ENCODE peak calls at places on chromosomes 3 and 15, in four cellular contexts. G is astrocyte of the cerebellum, N is fibroblast of mammary gland, R is aorta. B is an unnamed sample.

GRCh38 chr15:73114064-73114463 is 61.8 kb downstream of the NEO1 start:
- DNase-seq in N (no peak), G (no peak), R (no peak), B (no peak)

GRCh38 chr3:127287840-127288239 is at the start of gene PRR20G:
- DNase-seq in N (no peak), G (no peak), R (no peak), B (no peak)

GRCh38 chr3:127831723-127832172 is 9.4 kb upstream of the MGLL start:
- DNase-seq in R (peak; percentile 68), G (no peak), N (peak; percentile 61), B (no peak)

GRCh38 chr3:39907981-39908380 is 98.6 kb downstream of the MYRIP start:
- DNase-seq in N (peak; percentile 40), G (peak; percentile 40), R (peak; percentile 52), B (no peak)

GRCh38 chr3:146218880-146219866 is 31.7 kb downstream of the PLSCR4 start:
- DNase-seq in G (peak; percentile 22), R (no peak), N (peak; percentile 52), B (peak; percentile 20)

GRCh38 chr3:124133366-124133940 is 141.5 kb upstream of the ROPN1 start:
- DNase-seq in R (no peak), N (no peak), G (no peak), B (no peak)

GRCh38 chr3:171646357-171647133 is 163.7 kb downstream of the PLD1 start:
- DNase-seq in G (peak; percentile 68), N (peak; percentile 79), R (no peak), B (peak; percentile 45)

GRCh38 chr3:130379274-130379673 is 33.8 kb downstream of the COL6A5 start:
- DNase-seq in N (peak; percentile 41), G (no peak), R (no peak), B (no peak)

GRCh38 chr3:144645300-144645699 is 673.7 kb downstream of the DIPK2A start:
- DNase-seq in G (no peak), R (no peak), N (no peak), B (no peak)

GRCh38 chr3:189530822-189531221 is 100.4 kb upstream of the TP63 start:
- DNase-seq in R (no peak), N (peak; percentile 19), G (peak; percentile 98), B (no peak)

GRCh38 chr15:41892621-41893421 is 1.0 kb downstream of the SPTBN5 start:
- DNase-seq in R (no peak), N (no peak), G (no peak), B (no peak)

GRCh38 chr15:50298340-50298739 is 32.8 kb upstream of the HDC start:
- DNase-seq in N (peak; percentile 42), R (no peak), G (no peak), B (no peak)

GRCh38 chr15:99546436-99547100 is 19.2 kb upstream of the MEF2A start:
- DNase-seq in R (no peak), G (no peak), N (no peak), B (no peak)

GRCh38 chr3:137766069-137766960 is 2.2 kb downstream of the SOX14 start:
- DNase-seq in R (no peak), N (no peak), G (no peak), B (no peak)

GRCh38 chr15:74529911-74530310 is 11.1 kb upstream of the ARID3B start:
- DNase-seq in G (peak; percentile 24), N (peak; percentile 91), R (no peak), B (peak; percentile 71)

GRCh38 chr15:95520511-95520910 is 810.0 kb upstream of the NR2F2 start:
- DNase-seq in N (peak; percentile 9), G (no peak), R (no peak), B (no peak)

GRCh38 chr3:30356901-30357753 is 249.3 kb upstream of the TGFBR2 start:
- DNase-seq in N (peak; percentile 64), R (no peak), G (no peak), B (no peak)

GRCh38 chr15:52483712-52484111 is 45.0 kb downstream of the MYO5A start:
- DNase-seq in N (peak; percentile 77), R (no peak), G (peak; percentile 38), B (no peak)

GRCh38 chr15:60179786-60180391 is 175.8 kb downstream of the FOXB1 start:
- DNase-seq in N (peak; percentile 68), R (no peak), G (peak; percentile 40), B (peak; percentile 18)

GRCh38 chr15:39363761-39364586 is 216.9 kb upstream of the THBS1 start:
- DNase-seq in N (peak; percentile 83), G (no peak), R (no peak), B (no peak)

GRCh38 chr15:62391565-62392262 is 226.6 kb upstream of the C2CD4B start:
- DNase-seq in R (peak; percentile 73), G (no peak), N (peak; percentile 45), B (no peak)

GRCh38 chr3:9448643-9449042 is 51.2 kb downstream of the SETD5 start:
- DNase-seq in G (no peak), R (no peak), N (peak; percentile 36), B (no peak)

GRCh38 chr3:187019542-187020072 is 89.3 kb downstream of the ST6GAL1 start:
- DNase-seq in R (no peak), G (no peak), N (no peak), B (no peak)
- H3K4me3 ChIP-seq in R (no peak overlapping the region), G (no peak overlapping the region), N (no peak overlapping the region), B (no peak overlapping the region)

DNA sequence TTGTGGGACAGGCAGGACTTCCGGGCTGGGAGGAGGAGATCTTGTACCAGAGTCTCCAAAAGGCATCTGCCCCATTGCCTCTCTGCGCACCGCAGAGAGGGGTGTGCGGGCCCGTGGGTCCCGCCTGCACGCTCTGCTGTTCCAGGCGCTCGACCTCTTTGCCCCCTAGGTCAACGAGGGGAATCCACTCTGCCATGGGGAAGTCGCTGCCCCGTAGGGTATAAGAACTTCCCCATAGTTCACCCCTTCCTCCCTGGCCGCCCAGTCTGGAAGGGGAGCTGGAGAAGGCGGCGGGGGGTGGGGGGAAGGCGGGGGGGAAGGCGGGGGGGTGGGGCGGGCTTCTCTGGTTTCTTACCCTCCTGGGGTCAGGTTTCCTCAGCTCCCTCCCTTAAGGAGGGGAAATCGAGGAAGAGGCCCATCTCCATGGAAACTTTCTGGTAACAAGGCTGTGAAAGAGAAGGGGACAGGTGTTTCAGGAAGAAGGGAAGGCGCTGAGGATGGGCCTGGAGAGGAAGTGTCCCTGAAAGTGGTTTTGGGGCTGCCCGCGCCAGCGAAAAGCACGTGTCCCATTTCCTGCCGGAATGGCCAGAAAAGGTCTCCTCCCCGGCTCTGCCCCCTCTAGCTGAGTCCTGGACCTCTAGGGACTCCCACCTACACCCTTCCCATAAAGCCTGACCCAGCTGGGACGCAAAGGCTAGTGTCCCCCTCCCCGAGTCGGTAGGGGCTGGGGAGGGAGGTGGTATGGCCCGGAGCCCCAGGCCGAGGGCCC is 27.5 kb downstream of the NR1I2 start:
- DNase-seq in R (no peak), N (no peak), G (no peak), B (no peak)
- H3K4me3 ChIP-seq in R (peak overlapping the region; percentile 31), N (peak overlapping the region; percentile 44), G (peak overlapping the region; percentile 40), B (peak overlapping the region; percentile 46)

DNA sequence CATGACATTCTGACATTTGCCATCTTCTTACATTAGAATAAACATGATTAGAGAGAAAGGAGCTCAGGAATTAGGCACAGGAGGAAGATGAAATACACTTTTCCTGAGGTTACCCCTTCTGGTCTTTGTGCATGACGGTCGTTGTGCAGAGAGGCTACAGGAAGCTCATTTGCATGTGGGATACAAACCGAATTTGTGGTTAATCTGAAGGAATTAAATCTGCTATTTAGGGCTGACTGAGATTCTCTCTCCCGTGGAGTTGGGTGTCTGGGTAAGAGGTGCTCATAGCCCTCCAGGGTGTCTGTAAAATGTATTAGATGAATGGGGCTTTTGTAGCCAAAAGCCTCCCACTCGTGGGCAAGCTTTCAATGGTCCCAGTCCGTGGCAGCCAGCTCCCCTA is 26.9 kb upstream of the VPS8 start:
- DNase-seq in G (no peak), N (no peak), R (no peak), B (no peak)
- H3K4me3 ChIP-seq in G (no peak overlapping the region), N (no peak overlapping the region), R (no peak overlapping the region), B (no peak overlapping the region)

GRCh38 chr3:164096352-164096751 is 981.9 kb downstream of the SI start:
- DNase-seq in N (no peak), G (no peak), R (no peak), B (no peak)

GRCh38 chr3:164095279-164095678 is 983.0 kb downstream of the SI start:
- DNase-seq in G (no peak), N (no peak), R (no peak), B (no peak)

GRCh38 chr3:164094546-164094945 is 983.8 kb downstream of the SI start:
- DNase-seq in R (no peak), G (no peak), N (no peak), B (no peak)

DNA sequence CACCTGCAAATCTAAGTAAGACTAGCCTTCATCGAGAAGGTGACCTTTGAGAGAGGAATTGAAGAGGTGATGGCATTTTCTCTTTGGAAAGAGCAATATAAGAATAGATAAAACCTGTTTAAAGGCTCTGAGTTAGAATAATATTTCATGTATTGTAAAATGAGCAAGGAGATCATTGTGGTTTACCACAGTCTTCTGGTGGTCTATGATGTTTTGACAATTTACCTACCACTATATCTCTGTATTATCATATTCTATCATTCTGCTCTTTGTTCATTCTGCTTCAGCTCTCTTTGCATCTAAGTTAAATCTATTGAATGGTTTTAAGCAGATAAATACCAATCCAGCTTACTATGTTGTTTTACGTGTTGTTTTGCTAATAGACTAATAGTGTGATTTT is 982.3 kb downstream of the SI start:
- DNase-seq in G (no peak), R (no peak), N (no peak), B (no peak)
- H3K4me3 ChIP-seq in G (no peak overlapping the region), R (no peak overlapping the region), N (no peak overlapping the region), B (no peak overlapping the region)

DNA sequence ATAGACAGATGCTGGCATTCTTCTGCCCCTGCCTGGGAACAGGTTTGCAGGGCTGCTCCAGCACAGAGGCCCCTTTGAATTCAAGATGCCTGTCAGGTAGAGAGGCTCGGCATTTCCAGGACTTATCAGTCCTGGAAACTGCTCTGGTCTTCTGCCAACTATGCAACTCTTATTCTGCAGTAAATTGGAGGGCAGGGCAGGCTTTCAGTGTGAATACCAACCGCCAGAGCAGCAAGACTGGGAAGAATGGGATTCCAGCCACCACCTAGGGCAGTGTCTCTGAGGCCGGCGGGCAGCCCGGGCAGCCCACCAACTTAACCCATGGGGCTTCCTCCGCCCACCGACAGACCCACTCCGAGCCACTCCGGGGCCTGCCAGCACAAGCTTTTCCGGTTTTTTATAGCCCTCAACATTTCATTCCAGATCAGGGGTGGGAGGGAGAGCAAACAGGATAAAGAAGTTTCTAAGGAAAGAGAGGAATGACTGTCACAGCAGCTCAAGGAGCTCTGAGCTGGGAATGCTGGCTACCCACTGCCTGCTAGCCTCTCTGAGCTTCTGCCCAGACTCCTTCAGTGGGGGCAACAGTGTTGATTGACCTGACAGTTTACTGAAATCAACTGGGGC is 140.9 kb downstream of the NTRK3 start:
- DNase-seq in N (no peak), G (no peak), R (peak; percentile 50), B (no peak)
- H3K4me3 ChIP-seq in N (no peak overlapping the region), G (no peak overlapping the region), R (no peak overlapping the region), B (no peak overlapping the region)

GRCh38 chr3:72100062-72100511 is 315.1 kb upstream of the PROK2 start:
- DNase-seq in G (no peak), N (no peak), R (peak; percentile 64), B (no peak)
- H3K4me3 ChIP-seq in G (peak overlapping the region; percentile 28), N (peak overlapping the region; percentile 47), R (no peak overlapping the region), B (no peak overlapping the region)

GRCh38 chr3:119235151-119235550 is 5.5 kb downstream of the B4GALT4 start:
- DNase-seq in N (peak; percentile 43), G (no peak), R (no peak), B (no peak)
- H3K4me3 ChIP-seq in N (no peak overlapping the region), G (no peak overlapping the region), R (no peak overlapping the region), B (no peak overlapping the region)